ENCODE peak calls at places on chromosomes 16 and 17, in nine cellular contexts. One of them, this sample, is unnamed.

GRCh38 chr17:81416612-81417011 is 21.4 kb downstream of the BAHCC1 start:
- DNase-seq in osteocyte: no peak
- DNase-seq in head of caudate nucleus: no peak
- DNase-seq in stimulated activated naive CD4-positive, alpha-beta T cell: no peak
- DNase-seq in astrocyte of the spinal cord: no peak
- DNase-seq in left colon: no peak
- DNase-seq in stimulated activated CD4-positive, alpha-beta T cell treated with anti-CD3 and anti-CD28 coated beads, Interleukin-4, amount 100 ng/mL, for 24 hours: no peak
- DNase-seq in adrenal gland: no peak
- DNase-seq in omental fat pad: no peak
- DNase-seq in this sample: no peak

GRCh38 chr16:681746-682427 is 1.7 kb downstream of the STUB1 start:
- DNase-seq in stimulated activated CD4-positive, alpha-beta T cell treated with anti-CD3 and anti-CD28 coated beads, Interleukin-4, amount 100 ng/mL, for 24 hours: no peak
- DNase-seq in astrocyte of the spinal cord: peak
- DNase-seq in stimulated activated naive CD4-positive, alpha-beta T cell: no peak
- DNase-seq in adrenal gland: no peak
- DNase-seq in left colon: no peak
- DNase-seq in omental fat pad: no peak
- DNase-seq in head of caudate nucleus: no peak
- DNase-seq in osteocyte: no peak
- DNase-seq in this sample: no peak

GRCh38 chr17:33520404-33521032 is 227.4 kb upstream of the ASIC2 start:
- DNase-seq in omental fat pad: peak
- DNase-seq in stimulated activated naive CD4-positive, alpha-beta T cell: peak
- DNase-seq in astrocyte of the spinal cord: no peak
- DNase-seq in head of caudate nucleus: peak
- DNase-seq in adrenal gland: peak
- DNase-seq in left colon: peak
- DNase-seq in stimulated activated CD4-positive, alpha-beta T cell treated with anti-CD3 and anti-CD28 coated beads, Interleukin-4, amount 100 ng/mL, for 24 hours: peak
- DNase-seq in osteocyte: no peak
- DNase-seq in this sample: no peak

GRCh38 chr17:75707096-75707720 is 14.1 kb upstream of the ITGB4 start:
- DNase-seq in head of caudate nucleus: no peak
- DNase-seq in osteocyte: no peak
- DNase-seq in adrenal gland: no peak
- DNase-seq in stimulated activated CD4-positive, alpha-beta T cell treated with anti-CD3 and anti-CD28 coated beads, Interleukin-4, amount 100 ng/mL, for 24 hours: no peak
- DNase-seq in stimulated activated naive CD4-positive, alpha-beta T cell: no peak
- DNase-seq in omental fat pad: no peak
- DNase-seq in left colon: no peak
- DNase-seq in astrocyte of the spinal cord: peak
- DNase-seq in this sample: no peak

GRCh38 chr16:89325861-89326471 is 108.5 kb downstream of the ZNF778 start:
- DNase-seq in astrocyte of the spinal cord: peak
- DNase-seq in adrenal gland: peak
- DNase-seq in osteocyte: no peak
- DNase-seq in stimulated activated naive CD4-positive, alpha-beta T cell: no peak
- DNase-seq in left colon: peak
- DNase-seq in head of caudate nucleus: peak
- DNase-seq in stimulated activated CD4-positive, alpha-beta T cell treated with anti-CD3 and anti-CD28 coated beads, Interleukin-4, amount 100 ng/mL, for 24 hours: no peak
- DNase-seq in omental fat pad: no peak
- DNase-seq in this sample: no peak

GRCh38 chr17:604719-605118 is 109.9 kb downstream of the VPS53 start:
- DNase-seq in head of caudate nucleus: no peak
- DNase-seq in astrocyte of the spinal cord: peak
- DNase-seq in stimulated activated naive CD4-positive, alpha-beta T cell: no peak
- DNase-seq in osteocyte: no peak
- DNase-seq in omental fat pad: no peak
- DNase-seq in stimulated activated CD4-positive, alpha-beta T cell treated with anti-CD3 and anti-CD28 coated beads, Interleukin-4, amount 100 ng/mL, for 24 hours: no peak
- DNase-seq in left colon: no peak
- DNase-seq in adrenal gland: no peak
- DNase-seq in this sample: no peak

GRCh38 chr17:56623383-56623782 is 29.9 kb downstream of the NOG start:
- DNase-seq in stimulated activated naive CD4-positive, alpha-beta T cell: no peak
- DNase-seq in omental fat pad: no peak
- DNase-seq in head of caudate nucleus: no peak
- DNase-seq in adrenal gland: no peak
- DNase-seq in osteocyte: no peak
- DNase-seq in astrocyte of the spinal cord: no peak
- DNase-seq in stimulated activated CD4-positive, alpha-beta T cell treated with anti-CD3 and anti-CD28 coated beads, Interleukin-4, amount 100 ng/mL, for 24 hours: no peak
- DNase-seq in left colon: no peak
- DNase-seq in this sample: no peak

GRCh38 chr17:10549108-10549842 is at the start of gene MYH2:
- DNase-seq in stimulated activated CD4-positive, alpha-beta T cell treated with anti-CD3 and anti-CD28 coated beads, Interleukin-4, amount 100 ng/mL, for 24 hours: no peak
- DNase-seq in head of caudate nucleus: no peak
- DNase-seq in omental fat pad: no peak
- DNase-seq in osteocyte: no peak
- DNase-seq in left colon: no peak
- DNase-seq in astrocyte of the spinal cord: no peak
- DNase-seq in stimulated activated naive CD4-positive, alpha-beta T cell: no peak
- DNase-seq in adrenal gland: no peak
- DNase-seq in this sample: no peak